ENCODE peak calls at places on chromosomes 5 and 9, in six cellular contexts. One of them, this sample, is unnamed.
A peak's percentile ranks its signal among the peaks of the same experiment; 100 is the strongest.

GRCh38 chr5:176643491-176644219 is 3.6 kb upstream of the TSPAN17 start:
- DNase-seq in GM23248: no peak
- DNase-seq in IMR-90: no peak
- DNase-seq in naive thymus-derived CD4-positive, alpha-beta T cell: no peak
- DNase-seq in WERI-Rb-1: no peak
- DNase-seq in body of pancreas: no peak
- DNase-seq in this sample: no peak

GRCh38 chr5:150561571-150562295 is 53.8 kb downstream of the NDST1 start:
- DNase-seq in GM23248: no peak
- DNase-seq in IMR-90: no peak
- DNase-seq in naive thymus-derived CD4-positive, alpha-beta T cell: no peak
- DNase-seq in WERI-Rb-1: no peak
- DNase-seq in body of pancreas: no peak
- DNase-seq in this sample: no peak

GRCh38 chr5:108983456-108984092 is 235.9 kb downstream of the FER start:
- DNase-seq in GM23248: peak; percentile 60
- DNase-seq in IMR-90: peak; percentile 71
- DNase-seq in naive thymus-derived CD4-positive, alpha-beta T cell: no peak
- DNase-seq in WERI-Rb-1: no peak
- DNase-seq in body of pancreas: no peak
- DNase-seq in this sample: no peak

GRCh38 chr5:112965733-112966306 is 10.8 kb upstream of the DCP2 start:
- DNase-seq in GM23248: no peak
- DNase-seq in IMR-90: no peak
- DNase-seq in naive thymus-derived CD4-positive, alpha-beta T cell: no peak
- DNase-seq in WERI-Rb-1: no peak
- DNase-seq in body of pancreas: no peak
- DNase-seq in this sample: no peak

GRCh38 chr5:59842999-59843398 is 50.5 kb downstream of the PDE4D start:
- DNase-seq in GM23248: peak; percentile 6
- DNase-seq in IMR-90: peak; percentile 59
- DNase-seq in naive thymus-derived CD4-positive, alpha-beta T cell: no peak
- DNase-seq in WERI-Rb-1: no peak
- DNase-seq in body of pancreas: no peak
- DNase-seq in this sample: no peak

GRCh38 chr9:23194281-23194680 is 631.8 kb downstream of the ELAVL2 start:
- DNase-seq in GM23248: no peak
- DNase-seq in IMR-90: no peak
- DNase-seq in naive thymus-derived CD4-positive, alpha-beta T cell: no peak
- DNase-seq in WERI-Rb-1: no peak
- DNase-seq in body of pancreas: no peak
- DNase-seq in this sample: no peak

GRCh38 chr9:121439711-121440110 is 59.9 kb downstream of the GGTA1 start:
- DNase-seq in GM23248: no peak
- DNase-seq in IMR-90: peak; percentile 14
- DNase-seq in naive thymus-derived CD4-positive, alpha-beta T cell: no peak
- DNase-seq in WERI-Rb-1: no peak
- DNase-seq in body of pancreas: no peak
- DNase-seq in this sample: no peak

GRCh38 chr5:178357127-178357526 is 124.5 kb upstream of the PHYKPL start:
- DNase-seq in GM23248: no peak
- DNase-seq in IMR-90: no peak
- DNase-seq in naive thymus-derived CD4-positive, alpha-beta T cell: no peak
- DNase-seq in WERI-Rb-1: no peak
- DNase-seq in body of pancreas: no peak
- DNase-seq in this sample: no peak

GRCh38 chr9:105132576-105132975 is 111.9 kb upstream of the SLC44A1 start:
- DNase-seq in GM23248: peak; percentile 84
- DNase-seq in IMR-90: peak; percentile 95
- DNase-seq in naive thymus-derived CD4-positive, alpha-beta T cell: no peak
- DNase-seq in WERI-Rb-1: no peak
- DNase-seq in body of pancreas: no peak
- DNase-seq in this sample: no peak

GRCh38 chr9:90552317-90552716 is 90.3 kb downstream of the DIRAS2 start:
- DNase-seq in GM23248: no peak
- DNase-seq in IMR-90: no peak
- DNase-seq in naive thymus-derived CD4-positive, alpha-beta T cell: no peak
- DNase-seq in WERI-Rb-1: no peak
- DNase-seq in body of pancreas: no peak
- DNase-seq in this sample: no peak

GRCh38 chr5:132387649-132388117 is 18.2 kb downstream of the SLC22A5 start:
- DNase-seq in GM23248: peak; percentile 95
- DNase-seq in IMR-90: peak; percentile 99
- DNase-seq in naive thymus-derived CD4-positive, alpha-beta T cell: no peak
- DNase-seq in WERI-Rb-1: no peak
- DNase-seq in body of pancreas: peak; percentile 41
- DNase-seq in this sample: no peak

GRCh38 chr9:78294290-78295176 is 2.4 kb upstream of the PSAT1 start:
- DNase-seq in GM23248: no peak
- DNase-seq in IMR-90: no peak
- DNase-seq in naive thymus-derived CD4-positive, alpha-beta T cell: no peak
- DNase-seq in WERI-Rb-1: no peak
- DNase-seq in body of pancreas: no peak
- DNase-seq in this sample: peak; percentile 90

GRCh38 chr5:81995407-81995806 is 23.6 kb downstream of the ATG10 start:
- DNase-seq in GM23248: no peak
- DNase-seq in IMR-90: no peak
- DNase-seq in naive thymus-derived CD4-positive, alpha-beta T cell: no peak
- DNase-seq in WERI-Rb-1: no peak
- DNase-seq in body of pancreas: no peak
- DNase-seq in this sample: no peak

GRCh38 chr9:12775963-12776774 is 1.3 kb downstream of the LURAP1L start:
- DNase-seq in GM23248: peak; percentile 94
- DNase-seq in IMR-90: peak; percentile 89
- DNase-seq in naive thymus-derived CD4-positive, alpha-beta T cell: no peak
- DNase-seq in WERI-Rb-1: peak; percentile 81
- DNase-seq in body of pancreas: peak; percentile 84
- DNase-seq in this sample: peak; percentile 95

GRCh38 chr5:137374110-137374853 is 124.8 kb downstream of the SPOCK1 start:
- DNase-seq in GM23248: no peak
- DNase-seq in IMR-90: no peak
- DNase-seq in naive thymus-derived CD4-positive, alpha-beta T cell: no peak
- DNase-seq in WERI-Rb-1: no peak
- DNase-seq in body of pancreas: no peak
- DNase-seq in this sample: no peak

GRCh38 chr5:140221697-140222223 is 46.8 kb downstream of the CYSTM1 start:
- DNase-seq in GM23248: peak; percentile 93
- DNase-seq in IMR-90: peak; percentile 93
- DNase-seq in naive thymus-derived CD4-positive, alpha-beta T cell: no peak
- DNase-seq in WERI-Rb-1: no peak
- DNase-seq in body of pancreas: no peak
- DNase-seq in this sample: no peak

GRCh38 chr9:131447600-131447999 is 53.7 kb downstream of the PRRC2B start:
- DNase-seq in GM23248: no peak
- DNase-seq in IMR-90: no peak
- DNase-seq in naive thymus-derived CD4-positive, alpha-beta T cell: no peak
- DNase-seq in WERI-Rb-1: no peak
- DNase-seq in body of pancreas: no peak
- DNase-seq in this sample: no peak

GRCh38 chr9:130872912-130873503 is 23.6 kb downstream of the QRFP start:
- DNase-seq in GM23248: no peak
- DNase-seq in IMR-90: no peak
- DNase-seq in naive thymus-derived CD4-positive, alpha-beta T cell: no peak
- DNase-seq in WERI-Rb-1: no peak
- DNase-seq in body of pancreas: peak; percentile 82
- DNase-seq in this sample: no peak

GRCh38 chr9:18490591-18491370 is 16.8 kb downstream of the ADAMTSL1 start:
- DNase-seq in GM23248: peak; percentile 98
- DNase-seq in IMR-90: peak; percentile 99
- DNase-seq in naive thymus-derived CD4-positive, alpha-beta T cell: no peak
- DNase-seq in WERI-Rb-1: no peak
- DNase-seq in body of pancreas: no peak
- DNase-seq in this sample: no peak

GRCh38 chr5:103674321-103674720 is 111.7 kb upstream of the NUDT12 start:
- DNase-seq in GM23248: no peak
- DNase-seq in IMR-90: no peak
- DNase-seq in naive thymus-derived CD4-positive, alpha-beta T cell: no peak
- DNase-seq in WERI-Rb-1: no peak
- DNase-seq in body of pancreas: no peak
- DNase-seq in this sample: no peak

GRCh38 chr5:114363837-114364236 is 2.0 kb downstream of the KCNN2 start:
- DNase-seq in GM23248: no peak
- DNase-seq in IMR-90: no peak
- DNase-seq in naive thymus-derived CD4-positive, alpha-beta T cell: no peak
- DNase-seq in WERI-Rb-1: no peak
- DNase-seq in body of pancreas: no peak
- DNase-seq in this sample: no peak

GRCh38 chr5:150731669-150732068 is 27.1 kb downstream of the DCTN4 start:
- DNase-seq in GM23248: no peak
- DNase-seq in IMR-90: no peak
- DNase-seq in naive thymus-derived CD4-positive, alpha-beta T cell: no peak
- DNase-seq in WERI-Rb-1: no peak
- DNase-seq in body of pancreas: no peak
- DNase-seq in this sample: no peak

GRCh38 chr9:79053613-79054012 is 518.2 kb upstream of the TLE4 start:
- DNase-seq in GM23248: no peak
- DNase-seq in IMR-90: no peak
- DNase-seq in naive thymus-derived CD4-positive, alpha-beta T cell: no peak
- DNase-seq in WERI-Rb-1: no peak
- DNase-seq in body of pancreas: no peak
- DNase-seq in this sample: no peak

GRCh38 chr9:89865357-89865756 is 260.5 kb downstream of the GADD45G start:
- DNase-seq in GM23248: no peak
- DNase-seq in IMR-90: no peak
- DNase-seq in naive thymus-derived CD4-positive, alpha-beta T cell: no peak
- DNase-seq in WERI-Rb-1: no peak
- DNase-seq in body of pancreas: no peak
- DNase-seq in this sample: no peak

GRCh38 chr5:53418409-53418808 is 62.0 kb upstream of the FST start:
- DNase-seq in GM23248: peak; percentile 42
- DNase-seq in IMR-90: peak; percentile 61
- DNase-seq in naive thymus-derived CD4-positive, alpha-beta T cell: no peak
- DNase-seq in WERI-Rb-1: no peak
- DNase-seq in body of pancreas: no peak
- DNase-seq in this sample: no peak

GRCh38 chr5:93078082-93079038 is 502.7 kb downstream of the NR2F1-AS1 start:
- DNase-seq in GM23248: peak; percentile 97
- DNase-seq in IMR-90: peak; percentile 93
- DNase-seq in naive thymus-derived CD4-positive, alpha-beta T cell: no peak
- DNase-seq in WERI-Rb-1: peak; percentile 24
- DNase-seq in body of pancreas: peak; percentile 62
- DNase-seq in this sample: no peak

GRCh38 chr5:161230222-161230621 is 316.3 kb downstream of the GABRB2 start:
- DNase-seq in GM23248: no peak
- DNase-seq in IMR-90: no peak
- DNase-seq in naive thymus-derived CD4-positive, alpha-beta T cell: no peak
- DNase-seq in WERI-Rb-1: no peak
- DNase-seq in body of pancreas: peak; percentile 77
- DNase-seq in this sample: no peak

GRCh38 chr5:2759696-2760461 is 8.4 kb upstream of the IRX2 start:
- DNase-seq in GM23248: no peak
- DNase-seq in IMR-90: no peak
- DNase-seq in naive thymus-derived CD4-positive, alpha-beta T cell: no peak
- DNase-seq in WERI-Rb-1: no peak
- DNase-seq in body of pancreas: no peak
- DNase-seq in this sample: peak; percentile 68
- H3K27ac ChIP-seq in GM23248: no peak overlapping the region
- H3K27ac ChIP-seq in IMR-90: no peak overlapping the region
- H3K27ac ChIP-seq in naive thymus-derived CD4-positive, alpha-beta T cell: no peak overlapping the region
- H3K27ac ChIP-seq in WERI-Rb-1: no peak overlapping the region
- H3K27ac ChIP-seq in body of pancreas: no peak overlapping the region
- H3K27ac ChIP-seq in this sample: no peak overlapping the region

GRCh38 chr9:95127249-95128176 is 190.0 kb downstream of the FANCC start:
- DNase-seq in GM23248: peak; percentile 94
- DNase-seq in IMR-90: peak; percentile 71
- DNase-seq in naive thymus-derived CD4-positive, alpha-beta T cell: peak; percentile 58
- DNase-seq in WERI-Rb-1: peak; percentile 86
- DNase-seq in body of pancreas: peak; percentile 89
- DNase-seq in this sample: no peak

GRCh38 chr9:95130484-95130883 is 187.0 kb downstream of the FANCC start:
- DNase-seq in GM23248: no peak
- DNase-seq in IMR-90: no peak
- DNase-seq in naive thymus-derived CD4-positive, alpha-beta T cell: no peak
- DNase-seq in WERI-Rb-1: no peak
- DNase-seq in body of pancreas: no peak
- DNase-seq in this sample: no peak

GRCh38 chr9:95126739-95127138 is 190.8 kb downstream of the FANCC start:
- DNase-seq in GM23248: no peak
- DNase-seq in IMR-90: no peak
- DNase-seq in naive thymus-derived CD4-positive, alpha-beta T cell: no peak
- DNase-seq in WERI-Rb-1: no peak
- DNase-seq in body of pancreas: no peak
- DNase-seq in this sample: no peak

GRCh38 chr9:95129651-95130291 is 187.7 kb downstream of the FANCC start:
- DNase-seq in GM23248: no peak
- DNase-seq in IMR-90: no peak
- DNase-seq in naive thymus-derived CD4-positive, alpha-beta T cell: no peak
- DNase-seq in WERI-Rb-1: no peak
- DNase-seq in body of pancreas: no peak
- DNase-seq in this sample: no peak

GRCh38 chr9:95128177-95128524 is 189.4 kb downstream of the FANCC start:
- DNase-seq in GM23248: no peak
- DNase-seq in IMR-90: no peak
- DNase-seq in naive thymus-derived CD4-positive, alpha-beta T cell: no peak
- DNase-seq in WERI-Rb-1: no peak
- DNase-seq in body of pancreas: no peak
- DNase-seq in this sample: no peak
- H3K27ac ChIP-seq in GM23248: no peak overlapping the region
- H3K27ac ChIP-seq in IMR-90: no peak overlapping the region
- H3K27ac ChIP-seq in naive thymus-derived CD4-positive, alpha-beta T cell: no peak overlapping the region
- H3K27ac ChIP-seq in WERI-Rb-1: no peak overlapping the region
- H3K27ac ChIP-seq in body of pancreas: no peak overlapping the region
- H3K27ac ChIP-seq in this sample: no peak overlapping the region

GRCh38 chr9:107154766-107155165 is 128.3 kb upstream of the RAD23B start:
- DNase-seq in GM23248: no peak
- DNase-seq in IMR-90: no peak
- DNase-seq in naive thymus-derived CD4-positive, alpha-beta T cell: no peak
- DNase-seq in WERI-Rb-1: no peak
- DNase-seq in body of pancreas: no peak
- DNase-seq in this sample: no peak

GRCh38 chr9:107154291-107154690 is 128.8 kb upstream of the RAD23B start:
- DNase-seq in GM23248: no peak
- DNase-seq in IMR-90: no peak
- DNase-seq in naive thymus-derived CD4-positive, alpha-beta T cell: no peak
- DNase-seq in WERI-Rb-1: no peak
- DNase-seq in body of pancreas: no peak
- DNase-seq in this sample: no peak

GRCh38 chr9:107147134-107147533 is 135.9 kb upstream of the RAD23B start:
- DNase-seq in GM23248: no peak
- DNase-seq in IMR-90: no peak
- DNase-seq in naive thymus-derived CD4-positive, alpha-beta T cell: no peak
- DNase-seq in WERI-Rb-1: no peak
- DNase-seq in body of pancreas: no peak
- DNase-seq in this sample: no peak

GRCh38 chr9:107153336-107153735 is 129.7 kb upstream of the RAD23B start:
- DNase-seq in GM23248: peak; percentile 52
- DNase-seq in IMR-90: peak; percentile 16
- DNase-seq in naive thymus-derived CD4-positive, alpha-beta T cell: no peak
- DNase-seq in WERI-Rb-1: no peak
- DNase-seq in body of pancreas: no peak
- DNase-seq in this sample: no peak

GRCh38 chr9:107149756-107150155 is 133.3 kb upstream of the RAD23B start:
- DNase-seq in GM23248: no peak
- DNase-seq in IMR-90: no peak
- DNase-seq in naive thymus-derived CD4-positive, alpha-beta T cell: no peak
- DNase-seq in WERI-Rb-1: no peak
- DNase-seq in body of pancreas: no peak
- DNase-seq in this sample: no peak
- H3K27ac ChIP-seq in GM23248: no peak overlapping the region
- H3K27ac ChIP-seq in IMR-90: no peak overlapping the region
- H3K27ac ChIP-seq in naive thymus-derived CD4-positive, alpha-beta T cell: no peak overlapping the region
- H3K27ac ChIP-seq in WERI-Rb-1: no peak overlapping the region
- H3K27ac ChIP-seq in body of pancreas: no peak overlapping the region
- H3K27ac ChIP-seq in this sample: no peak overlapping the region

GRCh38 chr9:26995815-26996214 is 9.7 kb downstream of the LRRC19 start:
- DNase-seq in GM23248: no peak
- DNase-seq in IMR-90: no peak
- DNase-seq in naive thymus-derived CD4-positive, alpha-beta T cell: no peak
- DNase-seq in WERI-Rb-1: no peak
- DNase-seq in body of pancreas: no peak
- DNase-seq in this sample: no peak
- H3K27ac ChIP-seq in GM23248: no peak overlapping the region
- H3K27ac ChIP-seq in IMR-90: no peak overlapping the region
- H3K27ac ChIP-seq in naive thymus-derived CD4-positive, alpha-beta T cell: no peak overlapping the region
- H3K27ac ChIP-seq in WERI-Rb-1: no peak overlapping the region
- H3K27ac ChIP-seq in body of pancreas: no peak overlapping the region
- H3K27ac ChIP-seq in this sample: no peak overlapping the region

This sample was measured in esophagus muscularis mucosa.